ENCODE peak calls at places on chromosomes 7 and 10, in nine cellular contexts. K is H9, N is colonic mucosa, D is GM12865, C is fibroblast of the aortic adventitia, Q is body of pancreas, B is breast epithelium, W is uterus, H is AG09319. V is an unnamed sample.
A peak's percentile ranks its signal among the peaks of the same experiment; 100 is the strongest.

GRCh38 chr10:124911124-124912051 is 30.5 kb upstream of the ZRANB1 start:
- DNase-seq in C (peak; percentile 86), N (no peak), D (no peak), K (no peak), Q (no peak), W (no peak), H (no peak), B (peak; percentile 9), V (no peak)

GRCh38 chr7:136193940-136194339 is 216.8 kb upstream of the MTPN start:
- DNase-seq in K (no peak), W (no peak), D (no peak), B (no peak), C (no peak), Q (no peak), N (no peak), H (no peak), V (no peak)

GRCh38 chr7:96989859-96990317 is 15.5 kb upstream of the DLX6 start:
- DNase-seq in N (no peak), W (no peak), C (no peak), K (no peak), B (no peak), Q (no peak), H (no peak), D (no peak), V (no peak)

GRCh38 chr7:8261711-8262695 is at the start of gene ICA1:
- DNase-seq in N (peak; percentile 86), B (peak; percentile 75), D (peak; percentile 47), K (peak; percentile 80), Q (peak; percentile 89), W (peak; percentile 24), C (no peak), H (no peak), V (no peak)

GRCh38 chr7:81162771-81163525 is 244.1 kb upstream of the SEMA3C start:
- DNase-seq in H (no peak), B (no peak), W (no peak), N (no peak), K (no peak), Q (no peak), C (peak; percentile 41), D (no peak), V (no peak)

GRCh38 chr7:20395094-20395493 is 64.4 kb downstream of the ITGB8 start:
- DNase-seq in B (no peak), D (no peak), N (no peak), K (no peak), C (peak; percentile 39), H (no peak), Q (no peak), W (no peak), V (no peak)

GRCh38 chr7:25801214-25801613 is 350.8 kb upstream of the NFE2L3 start:
- DNase-seq in N (no peak), C (no peak), W (no peak), Q (no peak), D (no peak), K (no peak), B (no peak), H (no peak), V (no peak)

GRCh38 chr10:44958196-44958896 is 1.3 kb upstream of the RASSF4 start:
- DNase-seq in K (peak; percentile 11), Q (peak; percentile 62), H (no peak), D (no peak), C (peak; percentile 53), B (no peak), W (no peak), N (peak; percentile 18), V (no peak)

GRCh38 chr7:149457766-149458165 is 3.1 kb downstream of the ZNF777 start:
- DNase-seq in D (no peak), B (no peak), N (peak; percentile 6), H (no peak), Q (no peak), K (no peak), W (no peak), C (no peak), V (peak; percentile 48)

GRCh38 chr10:101131962-101132635 is 999 bp downstream of the TLX1 start:
- DNase-seq in H (no peak), B (no peak), D (no peak), N (no peak), C (no peak), Q (no peak), K (no peak), W (no peak), V (no peak)

GRCh38 chr10:22308390-22308789 is 7.8 kb upstream of the COMMD3 start:
- DNase-seq in D (peak; percentile 83), N (no peak), W (no peak), H (no peak), Q (no peak), C (peak; percentile 59), B (no peak), K (no peak), V (no peak)

GRCh38 chr7:97381815-97382214 is 264.3 kb downstream of the SDHAF3 start:
- DNase-seq in H (no peak), B (no peak), W (no peak), Q (no peak), N (no peak), D (no peak), C (no peak), K (no peak), V (no peak)

GRCh38 chr7:157663061-157663863 is 326.5 kb downstream of the DNAJB6 start:
- DNase-seq in C (no peak), N (no peak), H (no peak), Q (no peak), B (no peak), K (no peak), D (no peak), W (no peak), V (no peak)

DNA sequence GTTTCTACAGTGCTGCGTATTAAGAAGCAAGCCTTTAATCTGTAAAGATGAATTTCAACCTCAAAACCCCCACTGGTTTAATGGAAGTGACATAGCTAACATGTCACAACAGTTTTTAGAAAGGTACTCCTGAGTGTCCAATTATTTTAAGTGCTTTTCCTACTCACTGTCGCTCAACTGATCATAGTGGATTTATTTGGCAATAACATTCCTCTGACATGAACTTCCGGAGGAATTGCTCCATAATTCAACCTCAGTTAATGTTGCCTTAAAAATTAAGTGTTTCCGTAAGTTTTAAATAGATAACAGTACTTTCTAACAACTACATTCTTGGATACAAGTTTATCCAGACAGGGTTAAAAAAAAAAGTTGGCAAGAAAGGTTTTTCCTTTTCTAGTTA is 57.4 kb downstream of the AGMO start:
- DNase-seq in C (no peak), B (no peak), Q (no peak), K (no peak), D (no peak), W (no peak), H (no peak), N (no peak), V (no peak)
- TF ChIP-seq CTCF in C (no peak), B (no peak), Q (no peak), K (no peak), D (no peak), W (no peak), H (no peak), N (no peak), V (no peak)

GRCh38 chr10:114239117-114239993 is at the start of gene VWA2:
- DNase-seq in C (no peak), N (peak; percentile 61), W (no peak), D (peak; percentile 42), K (peak; percentile 71), Q (peak; percentile 87), B (peak; percentile 64), H (no peak), V (no peak)
- TF ChIP-seq CTCF in C (no peak), N (no peak), W (no peak), D (peak; percentile 10), K (peak; percentile 58), Q (peak; percentile 43), B (peak; percentile 13), H (no peak), V (no peak)

DNA sequence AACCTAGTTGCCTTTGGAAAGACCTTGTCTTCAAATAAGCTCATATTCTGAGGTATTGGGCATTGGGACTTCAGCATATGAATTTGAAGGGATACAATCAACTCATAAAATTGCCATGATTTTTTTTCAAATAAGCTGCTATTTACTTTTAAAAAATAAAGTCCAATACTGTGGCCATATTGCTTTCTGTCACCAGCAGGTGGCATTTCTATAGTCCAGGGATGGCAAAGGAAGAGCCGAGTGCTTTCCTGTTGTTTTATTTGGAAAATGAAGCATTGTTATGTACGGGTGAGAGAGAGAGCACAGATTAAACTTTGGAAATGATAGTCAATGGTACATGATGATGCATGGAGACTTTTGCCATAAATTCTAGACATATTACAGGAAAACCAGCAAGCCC is 104.1 kb upstream of the DPP6 start:
- DNase-seq in B (no peak), H (no peak), K (no peak), W (no peak), N (no peak), D (no peak), Q (no peak), C (no peak), V (no peak)
- TF ChIP-seq CTCF in B (no peak), H (no peak), K (no peak), W (no peak), N (no peak), D (no peak), Q (no peak), C (no peak), V (peak; percentile 19)

GRCh38 chr10:77907900-77908717 is 18.4 kb downstream of the DLG5 start:
- DNase-seq in B (no peak), K (peak; percentile 73), W (no peak), D (peak; percentile 46), N (no peak), C (no peak), Q (no peak), H (no peak), V (no peak)
- TF ChIP-seq CTCF in B (no peak), K (peak; percentile 76), W (no peak), D (peak; percentile 36), N (peak; percentile 13), C (no peak), Q (no peak), H (no peak), V (peak; percentile 10)

DNA sequence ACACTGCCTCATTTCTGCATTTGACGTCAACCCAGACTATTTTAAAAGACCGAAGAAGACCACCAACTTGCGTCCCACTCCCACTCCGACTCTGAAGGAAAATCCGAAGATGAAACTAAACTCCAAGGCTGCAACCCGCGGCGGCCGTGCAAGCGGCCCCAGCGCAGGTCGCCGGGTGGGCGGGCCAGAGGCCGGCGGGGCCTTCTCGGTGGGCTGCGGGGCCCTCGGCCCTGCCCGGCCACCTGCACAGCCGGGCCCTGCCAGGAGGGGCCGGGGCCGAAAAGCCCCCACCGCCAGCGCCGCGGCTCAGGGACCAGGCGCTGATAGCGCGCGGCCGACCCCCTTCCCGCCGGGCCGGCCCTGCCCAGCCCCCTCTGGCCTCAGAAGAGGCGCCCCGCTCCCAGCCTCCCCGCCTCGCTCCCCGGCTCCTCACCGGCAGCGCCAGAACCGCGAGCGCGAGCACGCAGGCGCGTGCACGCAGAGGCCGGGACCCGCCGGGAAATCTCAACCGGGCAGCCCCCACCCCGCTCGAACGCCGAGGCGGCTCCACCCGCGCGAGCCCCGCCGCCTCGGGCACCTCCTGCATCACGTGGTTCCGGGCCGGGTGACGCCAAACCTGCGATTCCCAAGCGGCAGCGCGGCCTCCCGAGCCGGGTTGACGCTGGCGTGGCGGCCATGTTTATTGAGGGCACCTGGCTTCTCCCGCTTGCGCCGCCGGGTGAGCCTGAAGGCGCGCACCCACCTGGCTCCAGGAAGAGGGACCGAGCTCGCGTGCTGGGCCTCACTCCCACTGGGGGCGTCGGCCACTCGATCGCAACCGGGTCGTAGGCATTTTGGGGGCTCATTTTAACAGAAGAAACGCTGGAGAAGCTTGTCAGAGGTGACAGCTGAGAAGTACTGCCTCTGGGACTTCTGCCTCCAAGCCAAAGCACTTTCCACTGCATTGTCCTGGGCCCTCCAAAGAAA is at the start of gene C7orf25:
- DNase-seq in Q (peak; percentile 97), B (peak; percentile 96), H (peak; percentile 75), W (peak; percentile 95), N (peak; percentile 97), K (peak; percentile 97), D (peak; percentile 96), C (peak; percentile 88), V (peak; percentile 78)
- TF ChIP-seq CTCF in Q (no peak), B (no peak), H (no peak), W (peak; percentile 11), N (no peak), K (no peak), D (no peak), C (no peak), V (no peak)

V was measured in D721Med.